ENCODE peak calls at places on chromosomes 7 and 10, in five cellular contexts. F is IMR-90, E is A549, T is K562, G is GM12878. S is an unnamed sample.

GRCh38 chr7:30433082-30433481 is 45.5 kb downstream of the NOD1 start:
- DNase-seq in F (peak; percentile 75), E (no peak), T (no peak), G (no peak), S (no peak)

GRCh38 chr7:101865031-101865824 is 47.8 kb downstream of the CUX1 start:
- DNase-seq in F (no peak), E (no peak), T (no peak), G (no peak), S (no peak)

GRCh38 chr10:124307531-124308350 is 111.0 kb downstream of the OAT start:
- DNase-seq in F (no peak), E (no peak), T (no peak), G (no peak), S (no peak)

GRCh38 chr10:49617281-49618020 is 3.6 kb downstream of the CHAT start:
- DNase-seq in F (no peak), E (no peak), T (no peak), G (no peak), S (peak; percentile 73)

GRCh38 chr10:22246680-22247391 is 29.0 kb upstream of the EBLN1 start:
- DNase-seq in F (peak; percentile 34), E (peak; percentile 83), T (peak; percentile 30), G (no peak), S (no peak)

GRCh38 chr7:45911311-45911710 is 9.8 kb downstream of the IGFBP3 start:
- DNase-seq in F (no peak), E (no peak), T (no peak), G (no peak), S (no peak)

GRCh38 chr7:69695998-69696657 is 97.9 kb downstream of the AUTS2 start:
- DNase-seq in F (no peak), E (no peak), T (no peak), G (peak; percentile 88), S (no peak)

GRCh38 chr7:157386979-157387800 is 50.4 kb downstream of the DNAJB6 start:
- DNase-seq in F (peak; percentile 86), E (peak; percentile 69), T (peak; percentile 92), G (peak; percentile 47), S (peak; percentile 86)

GRCh38 chr7:97117372-97118188 is at the start of gene SDHAF3:
- DNase-seq in F (peak; percentile 97), E (peak; percentile 96), T (peak; percentile 100), G (peak; percentile 90), S (peak; percentile 97)

GRCh38 chr10:23081156-23081833 is 14.1 kb upstream of the MSRB2 start:
- DNase-seq in F (peak; percentile 3), E (no peak), T (no peak), G (no peak), S (peak; percentile 46)

GRCh38 chr7:124720195-124720594 is 45.4 kb downstream of the GPR37 start:
- DNase-seq in F (peak; percentile 92), E (no peak), T (no peak), G (no peak), S (no peak)

GRCh38 chr7:30912454-30912985 is 867 bp downstream of the AQP1 start:
- DNase-seq in F (no peak), E (no peak), T (no peak), G (no peak), S (no peak)

GRCh38 chr7:3712841-3713240 is 411.8 kb downstream of the SDK1 start:
- DNase-seq in F (no peak), E (no peak), T (no peak), G (no peak), S (no peak)

GRCh38 chr7:39746162-39746782 is 122.9 kb downstream of the RALA start:
- DNase-seq in F (peak; percentile 83), E (peak; percentile 87), T (peak; percentile 77), G (no peak), S (peak; percentile 89)
- TF ChIP-seq RCOR1 in F (no peak), E (no peak), T (peak; percentile 48), G (no peak), S (peak; percentile 13)

DNA sequence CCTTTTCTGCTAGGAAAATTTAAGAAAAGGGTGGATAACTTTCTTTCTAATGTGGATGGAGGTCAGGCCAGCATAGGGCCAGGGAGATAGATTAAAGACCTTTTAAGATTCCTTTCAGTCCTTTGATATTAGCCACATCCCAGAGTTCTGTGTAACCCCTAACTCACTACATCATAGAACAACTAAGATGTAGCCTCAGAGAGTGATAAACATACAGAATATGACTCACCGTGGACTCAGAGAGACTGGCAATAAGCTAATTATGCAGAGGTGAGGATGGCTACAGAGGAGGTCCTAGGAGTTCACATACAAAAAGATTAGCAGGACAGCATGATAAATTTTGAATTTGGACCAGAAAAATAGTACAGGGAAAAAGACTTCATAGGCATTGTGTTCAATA is 141.0 kb downstream of the AOAH start:
- DNase-seq in F (peak; percentile 46), E (no peak), T (no peak), G (no peak), S (no peak)
- TF ChIP-seq RCOR1 in F (no peak), E (no peak), T (no peak), G (no peak), S (no peak)

GRCh38 chr10:103281753-103282152 is 4.8 kb downstream of the INA start:
- DNase-seq in F (peak; percentile 43), E (no peak), T (peak; percentile 27), G (no peak), S (peak; percentile 45)

GRCh38 chr10:103280505-103280904 is 3.6 kb downstream of the INA start:
- DNase-seq in F (no peak), E (no peak), T (no peak), G (no peak), S (no peak)

GRCh38 chr10:103287992-103288391 is 11.1 kb downstream of the INA start:
- DNase-seq in F (no peak), E (no peak), T (no peak), G (no peak), S (no peak)

GRCh38 chr10:103282961-103283360 is 6.0 kb downstream of the INA start:
- DNase-seq in F (no peak), E (no peak), T (no peak), G (no peak), S (no peak)

GRCh38 chr10:103284170-103284569 is 7.2 kb downstream of the INA start:
- DNase-seq in F (no peak), E (no peak), T (no peak), G (no peak), S (no peak)
- TF ChIP-seq RCOR1 in F (no peak), E (no peak), T (no peak), G (no peak), S (no peak)

GRCh38 chr10:28623483-28623882 is 53.8 kb upstream of the BAMBI start:
- DNase-seq in F (no peak), E (no peak), T (no peak), G (no peak), S (no peak)

GRCh38 chr10:28628184-28628893 is 49.0 kb upstream of the BAMBI start:
- DNase-seq in F (peak; percentile 79), E (peak; percentile 84), T (peak; percentile 86), G (no peak), S (peak; percentile 79)

GRCh38 chr10:28624351-28624750 is 53.0 kb upstream of the BAMBI start:
- DNase-seq in F (no peak), E (no peak), T (no peak), G (no peak), S (no peak)

GRCh38 chr10:28631896-28632596 is 45.3 kb upstream of the BAMBI start:
- DNase-seq in F (peak; percentile 31), E (no peak), T (no peak), G (no peak), S (no peak)

DNA sequence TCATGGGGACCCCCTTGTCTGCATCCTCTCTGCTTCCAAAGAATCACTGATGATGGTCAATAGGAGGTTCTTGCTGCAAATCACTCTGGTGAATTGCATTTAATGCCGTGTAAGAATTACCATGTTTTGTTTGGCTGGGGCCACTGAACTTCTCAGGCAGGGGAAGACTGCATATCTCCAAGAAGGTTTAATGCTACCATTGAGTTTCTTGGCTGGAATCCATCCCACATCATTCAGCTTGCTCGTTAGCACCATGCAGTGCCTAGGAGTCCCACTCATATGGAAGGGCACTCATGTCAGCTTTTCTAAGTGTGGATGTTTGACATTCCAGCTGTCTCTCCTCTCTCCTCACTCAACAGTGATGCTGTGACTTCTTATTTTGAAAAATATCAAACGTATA is 50.2 kb upstream of the BAMBI start:
- DNase-seq in F (no peak), E (no peak), T (no peak), G (no peak), S (no peak)
- TF ChIP-seq RCOR1 in F (no peak), E (no peak), T (no peak), G (no peak), S (no peak)

GRCh38 chr7:48087349-48087748 is 1.7 kb upstream of the UPP1 start:
- DNase-seq in F (peak; percentile 86), E (no peak), T (no peak), G (peak; percentile 41), S (no peak)

GRCh38 chr7:48085942-48086341 is 3.1 kb upstream of the UPP1 start:
- DNase-seq in F (no peak), E (no peak), T (no peak), G (no peak), S (no peak)

GRCh38 chr7:48084727-48085432 is 4.2 kb upstream of the UPP1 start:
- DNase-seq in F (peak; percentile 99), E (peak; percentile 88), T (peak; percentile 80), G (peak; percentile 90), S (peak; percentile 40)

GRCh38 chr7:48085433-48085791 is 3.7 kb upstream of the UPP1 start:
- DNase-seq in F (no peak), E (no peak), T (no peak), G (peak; percentile 35), S (no peak)

GRCh38 chr7:48083114-48083830 is 5.8 kb upstream of the UPP1 start:
- DNase-seq in F (peak; percentile 92), E (no peak), T (no peak), G (no peak), S (no peak)
- TF ChIP-seq RCOR1 in F (peak; percentile 67), E (no peak), T (no peak), G (no peak), S (no peak)